ENCODE peak calls at places on chromosomes 6 and 20, in seven cellular contexts. G, X, O, D, V, S and A are unnamed samples.

GRCh38 chr20:47274449-47275108 is 81.9 kb downstream of the ZMYND8 start:
- DNase-seq in G (peak), X (no peak), O (peak), D (peak), V (no peak), S (no peak), A (no peak)

GRCh38 chr6:150229775-150230561 is 87.1 kb downstream of the PPP1R14C start:
- DNase-seq in G (no peak), X (no peak), O (peak), D (peak), V (no peak), S (no peak), A (no peak)

GRCh38 chr6:144036064-144036873 is 28.2 kb upstream of the PLAGL1 start:
- DNase-seq in G (no peak), X (no peak), O (peak), D (peak), V (no peak), S (no peak), A (peak)

GRCh38 chr6:36973190-36973589 is 12.8 kb downstream of the MTCH1 start:
- DNase-seq in G (no peak), X (no peak), O (no peak), D (no peak), V (no peak), S (no peak), A (no peak)

GRCh38 chr20:58524814-58525213 is 9.6 kb upstream of the APCDD1L start:
- DNase-seq in G (peak), X (no peak), O (peak), D (peak), V (no peak), S (no peak), A (no peak)

GRCh38 chr6:21132856-21133610 is 460.5 kb upstream of the SOX4 start:
- DNase-seq in G (no peak), X (no peak), O (no peak), D (no peak), V (no peak), S (no peak), A (no peak)

GRCh38 chr20:6604179-6604578 is 163.3 kb upstream of the BMP2 start:
- DNase-seq in G (no peak), X (no peak), O (no peak), D (no peak), V (no peak), S (no peak), A (no peak)

GRCh38 chr20:22836877-22837276 is 198.2 kb upstream of the SSTR4 start:
- DNase-seq in G (no peak), X (no peak), O (peak), D (peak), V (no peak), S (no peak), A (no peak)

GRCh38 chr6:157873735-157874344 is 50.8 kb downstream of the SNX9 start:
- DNase-seq in G (peak), X (peak), O (peak), D (peak), V (peak), S (peak), A (peak)

GRCh38 chr6:90368601-90369000 is 72.0 kb upstream of the BACH2 start:
- DNase-seq in G (no peak), X (no peak), O (peak), D (no peak), V (no peak), S (no peak), A (no peak)

GRCh38 chr6:33014841-33015634 is 5.6 kb upstream of the HLA-DOA start:
- DNase-seq in G (peak), X (peak), O (peak), D (peak), V (peak), S (peak), A (peak)

GRCh38 chr6:143514996-143515760 is 3.7 kb upstream of the FUCA2 start:
- DNase-seq in G (no peak), X (peak), O (peak), D (peak), V (no peak), S (no peak), A (no peak)

GRCh38 chr6:33610779-33611421 is 10.2 kb upstream of the ITPR3 start:
- DNase-seq in G (no peak), X (no peak), O (no peak), D (peak), V (no peak), S (no peak), A (peak)

GRCh38 chr6:112237644-112238043 is 16.7 kb downstream of the LAMA4 start:
- DNase-seq in G (no peak), X (no peak), O (peak), D (peak), V (no peak), S (no peak), A (no peak)

GRCh38 chr6:149329529-149329928 is 12.0 kb downstream of the TAB2 start:
- DNase-seq in G (no peak), X (no peak), O (no peak), D (no peak), V (no peak), S (no peak), A (no peak)

GRCh38 chr6:113854531-113855499 is 2.3 kb upstream of the MARCKS start:
- DNase-seq in G (no peak), X (peak), O (peak), D (peak), V (no peak), S (no peak), A (peak)

GRCh38 chr20:51696304-51697118 is 71.7 kb downstream of the ATP9A start:
- DNase-seq in G (no peak), X (peak), O (peak), D (peak), V (no peak), S (no peak), A (no peak)